ENCODE peak calls at places on chromosome 20, in four cellular contexts. B is progenitor cell of endocrine pancreas, T is RWPE2, M is heart left ventricle. Z is an unnamed sample.

GRCh38 chr20:50003253-50003656 is 20.5 kb downstream of the SNAI1 start:
- DNase-seq in B (no peak), T (no peak), M (no peak), Z (peak)

GRCh38 chr20:11091496-11091895 is 417.7 kb upstream of the JAG1 start:
- DNase-seq in B (no peak), T (no peak), M (no peak), Z (no peak)

GRCh38 chr20:9301129-9302072 is 213.0 kb upstream of the LAMP5 start:
- DNase-seq in B (no peak), T (no peak), M (no peak), Z (peak)

GRCh38 chr20:58007947-58008346 is 220.5 kb downstream of the ANKRD60 start:
- DNase-seq in B (no peak), T (peak), M (no peak), Z (no peak)

GRCh38 chr20:3685341-3685740 is 3.5 kb upstream of the ADAM33 start:
- DNase-seq in B (no peak), T (no peak), M (no peak), Z (no peak)

GRCh38 chr20:32396656-32397160 is 38.6 kb downstream of the ASXL1 start:
- DNase-seq in B (no peak), T (no peak), M (no peak), Z (no peak)

GRCh38 chr20:5056801-5057599 is 55.7 kb upstream of the SLC23A2 start:
- DNase-seq in B (no peak), T (no peak), M (no peak), Z (peak)

GRCh38 chr20:61169870-61170269 is 82.2 kb upstream of the CDH4 start:
- DNase-seq in B (no peak), T (peak), M (no peak), Z (no peak)

GRCh38 chr20:23655551-23656211 is 17.9 kb upstream of the CST3 start:
- DNase-seq in B (no peak), T (no peak), M (peak), Z (no peak)

GRCh38 chr20:60589624-60590023 is 631.4 kb downstream of the CDH26 start:
- DNase-seq in B (peak), T (no peak), M (no peak), Z (peak)

GRCh38 chr20:17541996-17542395 is 10.8 kb upstream of the BFSP1 start:
- DNase-seq in B (no peak), T (no peak), M (no peak), Z (peak)

GRCh38 chr20:16518068-16518783 is 55.0 kb downstream of the KIF16B start:
- DNase-seq in B (no peak), T (no peak), M (no peak), Z (peak)

GRCh38 chr20:6140947-6141346 is 18.1 kb upstream of the FERMT1 start:
- DNase-seq in B (no peak), T (no peak), M (no peak), Z (no peak)

GRCh38 chr20:32911355-32911754 is 52.6 kb downstream of the EFCAB8 start:
- DNase-seq in B (no peak), T (peak), M (no peak), Z (no peak)

GRCh38 chr20:408843-409696 is 971 bp downstream of the RBCK1 start:
- DNase-seq in B (no peak), T (no peak), M (no peak), Z (no peak)

GRCh38 chr20:5369622-5370021 is 52.9 kb upstream of the PROKR2 start:
- DNase-seq in B (no peak), T (no peak), M (no peak), Z (no peak)

GRCh38 chr20:20407891-20408805 is 40.2 kb downstream of the INSM1 start:
- DNase-seq in B (no peak), T (no peak), M (no peak), Z (peak)

GRCh38 chr20:15109494-15109893 is 772.1 kb upstream of the FLRT3 start:
- DNase-seq in B (no peak), T (no peak), M (no peak), Z (no peak)

GRCh38 chr20:19757973-19758887 is at the start of gene RIN2:
- DNase-seq in B (peak), T (peak), M (peak), Z (peak)

GRCh38 chr20:49346682-49347081 is 68.8 kb upstream of the ZNFX1 start:
- DNase-seq in B (no peak), T (no peak), M (no peak), Z (no peak)

GRCh38 chr20:12925214-12925755 is 83.5 kb upstream of the SPTLC3 start:
- DNase-seq in B (peak), T (no peak), M (no peak), Z (peak)
- TF ChIP-seq CTCF in B (no peak), T (peak), M (peak), Z (peak)

GRCh38 chr20:46539113-46539512 is 11.3 kb downstream of the OCSTAMP start:
- DNase-seq in B (no peak), T (no peak), M (no peak), Z (no peak)
- TF ChIP-seq CTCF in B (peak), T (no peak), M (no peak), Z (no peak)

GRCh38 chr20:63933646-63934045 is 22.6 kb downstream of the UCKL1 start:
- DNase-seq in B (no peak), T (peak), M (peak), Z (no peak)

GRCh38 chr20:63932606-63933160 is 23.5 kb downstream of the UCKL1 start:
- DNase-seq in B (no peak), T (peak), M (peak), Z (no peak)

GRCh38 chr20:63935447-63935846 is 20.8 kb downstream of the UCKL1 start:
- DNase-seq in B (no peak), T (no peak), M (peak), Z (no peak)

GRCh38 chr20:63931735-63932134 is 24.5 kb downstream of the UCKL1 start:
- DNase-seq in B (no peak), T (peak), M (peak), Z (no peak)

DNA sequence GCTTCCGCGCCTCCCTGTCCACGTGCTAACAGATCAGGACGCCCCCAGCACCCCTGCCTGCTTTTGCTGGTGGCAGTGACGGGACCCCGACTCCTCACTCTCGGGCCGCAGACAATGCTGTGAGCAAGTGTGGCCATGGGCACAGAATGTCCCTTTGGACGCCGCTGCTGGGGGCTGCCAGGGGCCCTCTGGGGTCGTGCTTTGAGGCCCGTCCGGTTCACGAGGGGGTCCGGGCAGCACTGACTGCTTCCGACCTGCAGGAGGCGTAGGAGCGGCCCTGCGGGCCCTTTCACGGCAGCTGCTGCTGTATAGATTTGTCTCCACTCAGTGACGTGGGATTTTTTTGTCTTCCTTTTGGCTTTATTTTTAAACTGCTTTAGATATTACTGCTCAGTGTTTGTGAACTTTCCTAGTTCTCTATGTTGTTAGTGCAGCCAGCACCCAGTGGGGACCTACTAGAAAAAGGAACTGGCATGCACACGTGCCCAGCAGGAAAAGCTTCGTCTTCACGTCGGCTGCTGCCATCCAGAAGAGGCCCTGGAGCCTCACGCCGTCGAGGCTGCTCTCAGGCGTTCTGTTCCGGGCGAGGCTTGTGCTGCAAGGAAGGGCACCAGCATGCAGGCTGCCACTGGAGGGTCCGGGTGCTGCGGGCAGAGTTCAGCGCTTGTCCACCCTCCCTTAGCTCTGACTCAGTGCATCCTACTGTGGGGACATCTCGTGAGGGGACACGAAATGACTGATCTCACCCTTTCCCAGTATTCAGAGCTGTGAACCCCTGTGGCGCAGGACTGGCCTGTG is 21.7 kb downstream of the UCKL1 start:
- DNase-seq in B (no peak), T (peak), M (peak), Z (no peak)
- TF ChIP-seq CTCF in B (peak), T (no peak), M (peak), Z (no peak)

GRCh38 chr20:41182296-41183212 is 45.2 kb downstream of the PLCG1 start:
- DNase-seq in B (peak), T (peak), M (no peak), Z (no peak)

GRCh38 chr20:41183831-41184230 is 46.5 kb downstream of the PLCG1 start:
- DNase-seq in B (no peak), T (peak), M (no peak), Z (no peak)

GRCh38 chr20:41183391-41183790 is 46.0 kb downstream of the PLCG1 start:
- DNase-seq in B (no peak), T (peak), M (no peak), Z (no peak)

GRCh38 chr20:41187668-41188067 is 50.3 kb downstream of the PLCG1 start:
- DNase-seq in B (no peak), T (no peak), M (no peak), Z (no peak)

GRCh38 chr20:41185013-41185757 is 47.8 kb downstream of the PLCG1 start:
- DNase-seq in B (no peak), T (peak), M (peak), Z (no peak)
- TF ChIP-seq CTCF in B (no peak), T (no peak), M (peak), Z (no peak)

GRCh38 chr20:25319241-25320034 is 71.2 kb downstream of the ABHD12 start:
- DNase-seq in B (no peak), T (no peak), M (peak), Z (no peak)
- TF ChIP-seq CTCF in B (no peak), T (no peak), M (no peak), Z (no peak)